ENCODE peak calls at places on chromosomes 7 and 10, in five cellular contexts. U is trophoblast cell, S is neuronal stem cell, W is IMR-90, B is H9. A is an unnamed sample. For H3K9me3, the result is how much of the 10 kb centered on the place peaks cover.

GRCh38 chr10:63798599-63799498 is 277.6 kb downstream of the REEP3 start:
- DNase-seq in U (no peak), S (no peak), W (peak), B (no peak), A (peak)

GRCh38 chr7:39527296-39527695 is 38.9 kb upstream of the YAE1 start:
- DNase-seq in U (no peak), S (no peak), W (no peak), B (no peak), A (no peak)

GRCh38 chr7:45598697-45599520 is 24.7 kb downstream of the ADCY1 start:
- DNase-seq in U (no peak), S (no peak), W (no peak), B (peak), A (no peak)

GRCh38 chr7:112940314-112940732 is 146.3 kb downstream of the GPR85 start:
- DNase-seq in U (no peak), S (no peak), W (no peak), B (no peak), A (no peak)

GRCh38 chr7:149782682-149783345 is 9.4 kb upstream of the ZNF467 start:
- DNase-seq in U (no peak), S (no peak), W (no peak), B (no peak), A (no peak)

GRCh38 chr7:98203964-98204605 is 7.2 kb upstream of the BHLHA15 start:
- DNase-seq in U (no peak), S (no peak), W (no peak), B (no peak), A (no peak)

GRCh38 chr10:46255696-46256355 is 31.0 kb upstream of the ANTXRL start:
- DNase-seq in U (peak), S (peak), W (peak), B (peak), A (peak)

GRCh38 chr10:106401161-106401560 is 763.3 kb downstream of the SORCS1 start:
- DNase-seq in U (no peak), S (no peak), W (peak), B (no peak), A (no peak)

GRCh38 chr7:32039000-32039756 is 31.0 kb downstream of the PDE1C start:
- DNase-seq in U (no peak), S (no peak), W (no peak), B (no peak), A (no peak)

GRCh38 chr7:742791-743190 is 15.7 kb upstream of the PRKAR1B start:
- DNase-seq in U (no peak), S (no peak), W (no peak), B (no peak), A (no peak)

GRCh38 chr7:13542451-13542850 is 447.0 kb downstream of the ETV1 start:
- DNase-seq in U (no peak), S (no peak), W (no peak), B (peak), A (no peak)

GRCh38 chr10:100637785-100638184 is 102.0 kb downstream of the HIF1AN start:
- DNase-seq in U (peak), S (peak), W (no peak), B (peak), A (no peak)

GRCh38 chr10:16986406-16987128 is 143.0 kb downstream of the CUBN start:
- DNase-seq in U (no peak), S (no peak), W (peak), B (no peak), A (peak)

GRCh38 chr10:44965104-44965503 is 5.5 kb downstream of the RASSF4 start:
- DNase-seq in U (no peak), S (no peak), W (no peak), B (peak), A (no peak)

GRCh38 chr7:69564454-69565417 is 33.5 kb upstream of the AUTS2 start:
- DNase-seq in U (no peak), S (no peak), W (no peak), B (peak), A (no peak)

GRCh38 chr10:94496010-94496409 is 49.6 kb upstream of the HELLS start:
- DNase-seq in U (no peak), S (no peak), W (peak), B (no peak), A (no peak)

GRCh38 chr10:54880943-54881342 is 79.9 kb upstream of the PCDH15 start:
- DNase-seq in U (no peak), S (peak), W (no peak), B (no peak), A (no peak)

GRCh38 chr7:147879116-147879750 is 711.3 kb upstream of the C7orf33 start:
- DNase-seq in U (no peak), S (no peak), W (no peak), B (no peak), A (no peak)

GRCh38 chr10:689433-690226 is at the start of gene DIP2C:
- DNase-seq in U (peak), S (peak), W (peak), B (peak), A (peak)

GRCh38 chr7:159198016-159198724 is 53.5 kb upstream of the VIPR2 start:
- DNase-seq in U (no peak), S (no peak), W (no peak), B (no peak), A (no peak)

GRCh38 chr7:12130664-12131063 is 80.4 kb upstream of the TMEM106B start:
- DNase-seq in U (peak), S (no peak), W (no peak), B (no peak), A (no peak)

GRCh38 chr7:148914208-148914777 is 30.2 kb upstream of the EZH2 start:
- DNase-seq in U (peak), S (no peak), W (peak), B (no peak), A (peak)

GRCh38 chr10:24435374-24435773 is 226.4 kb downstream of the KIAA1217 start:
- DNase-seq in U (no peak), S (no peak), W (peak), B (no peak), A (peak)

GRCh38 chr10:14477408-14477710 is 146.6 kb upstream of the FRMD4A start:
- DNase-seq in U (no peak), S (no peak), W (peak), B (no peak), A (no peak)

GRCh38 chr7:21566094-21566493 is 23.3 kb downstream of the DNAH11 start:
- DNase-seq in U (no peak), S (no peak), W (no peak), B (no peak), A (no peak)

GRCh38 chr7:135602304-135602703 is 44.6 kb downstream of the NUP205 start:
- DNase-seq in U (peak), S (no peak), W (peak), B (no peak), A (peak)

GRCh38 chr10:35465601-35466140 is 129.4 kb downstream of the CCNY start:
- DNase-seq in U (no peak), S (no peak), W (no peak), B (no peak), A (no peak)

GRCh38 chr7:77587276-77587675 is 50.2 kb downstream of the PTPN12 start:
- DNase-seq in U (no peak), S (no peak), W (no peak), B (no peak), A (no peak)

GRCh38 chr7:142880886-142881505 is 4.5 kb downstream of the TRPV6 start:
- DNase-seq in U (peak), S (peak), W (peak), B (peak), A (no peak)

GRCh38 chr10:73953665-73954064 is 42.7 kb downstream of the PLAU start:
- DNase-seq in U (peak), S (no peak), W (no peak), B (no peak), A (peak)

GRCh38 chr7:144513332-144513731 is 109.8 kb upstream of the NOBOX start:
- DNase-seq in U (peak), S (peak), W (no peak), B (no peak), A (no peak)

GRCh38 chr10:21547246-21547645 is 13.2 kb downstream of the MLLT10 start:
- DNase-seq in U (no peak), S (no peak), W (no peak), B (no peak), A (no peak)

GRCh38 chr7:28958235-28958945 is at the start of gene TRIL:
- DNase-seq in U (peak), S (peak), W (peak), B (peak), A (peak)

GRCh38 chr7:64626083-64626469 is 39.9 kb upstream of the ZNF107 start:
- DNase-seq in U (no peak), S (no peak), W (no peak), B (no peak), A (no peak)
- H3K9me3 ChIP-seq in U (under half), S (under half), W (under half), B (half or more), A (under half)

GRCh38 chr10:80927419-80928078 is 389.8 kb downstream of the SH2D4B start:
- DNase-seq in U (no peak), S (no peak), W (no peak), B (no peak), A (no peak)
- H2BK120ac ChIP-seq in U (no peak), S (no peak), W (no peak), B (no peak), A (no peak)

DNA sequence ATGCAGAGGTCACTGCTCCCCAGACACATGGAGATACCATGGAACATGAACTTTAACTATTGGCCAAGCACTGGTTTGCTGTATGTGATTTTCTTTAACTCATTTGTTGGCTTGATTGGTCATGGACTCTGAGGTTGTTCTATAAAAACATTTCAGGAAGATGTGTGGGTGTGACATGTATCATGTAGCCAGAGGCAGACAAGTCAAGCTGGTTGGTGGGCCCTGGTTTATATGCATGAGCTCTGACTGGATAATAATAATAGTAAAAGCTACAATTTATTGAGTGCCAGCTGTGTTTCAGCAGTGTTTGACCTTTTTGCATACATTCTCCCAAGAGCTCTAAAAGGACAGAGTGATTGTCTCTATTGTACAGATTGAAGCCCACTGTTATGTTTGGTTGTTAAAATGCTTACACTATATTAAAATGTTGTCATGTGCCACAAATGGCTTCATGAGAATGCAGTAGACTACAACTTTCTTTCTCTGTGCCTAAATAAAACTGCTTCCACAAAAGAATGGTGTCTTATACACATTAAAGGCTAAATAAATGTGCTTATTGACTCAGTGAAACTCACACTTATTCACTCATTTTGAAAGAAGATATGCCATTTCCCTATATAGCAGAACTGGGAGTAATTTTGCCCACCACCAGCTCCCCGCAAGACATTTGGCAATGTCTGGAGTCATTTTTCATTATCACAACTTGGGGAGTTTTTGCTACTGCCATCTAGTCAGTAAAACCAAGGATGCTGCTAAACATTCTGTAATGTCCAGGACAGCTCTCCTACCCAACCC is 243.6 kb upstream of the NFE2L3 start:
- DNase-seq in U (no peak), S (no peak), W (no peak), B (no peak), A (no peak)
- H3K14ac ChIP-seq in U (no peak), S (no peak), W (no peak), B (no peak), A (no peak)

GRCh38 chr10:60762554-60762953 is 15.7 kb upstream of the CDK1 start:
- DNase-seq in U (no peak), S (no peak), W (no peak), B (peak), A (no peak)
- H3K9me3 ChIP-seq in U (under half), S (under half), W (under half), B (under half), A (under half)

GRCh38 chr10:113853577-113854018 is 284 bp downstream of the DCLRE1A start:
- DNase-seq in U (peak), S (peak), W (peak), B (no peak), A (peak)
- H2BK120ac ChIP-seq in U (peak), S (no peak), W (no peak), B (no peak), A (no peak)

A was measured in mesenchymal stem cell.